ENCODE peak calls at places on chromosome 19, in nine cellular contexts. One of them, this sample, is unnamed.

GRCh38 chr19:49020342-49020741 is 3.5 kb upstream of the LHB start:
- DNase-seq in tibial nerve: no peak
- DNase-seq in SK-N-SH: no peak
- DNase-seq in foreskin fibroblast: no peak
- DNase-seq in K562: no peak
- DNase-seq in heart right ventricle: no peak
- DNase-seq in tibial artery: no peak
- DNase-seq in psoas muscle: no peak
- DNase-seq in fibroblast of pulmonary artery: no peak
- DNase-seq in this sample: no peak

GRCh38 chr19:15893498-15893897 is 4.4 kb downstream of the CYP4F2 start:
- DNase-seq in fibroblast of pulmonary artery: no peak
- DNase-seq in tibial artery: no peak
- DNase-seq in psoas muscle: no peak
- DNase-seq in tibial nerve: no peak
- DNase-seq in SK-N-SH: no peak
- DNase-seq in K562: no peak
- DNase-seq in heart right ventricle: no peak
- DNase-seq in foreskin fibroblast: no peak
- DNase-seq in this sample: no peak

GRCh38 chr19:39679791-39680168 is 24.1 kb downstream of the LGALS16 start:
- DNase-seq in SK-N-SH: no peak
- DNase-seq in fibroblast of pulmonary artery: no peak
- DNase-seq in tibial nerve: no peak
- DNase-seq in psoas muscle: no peak
- DNase-seq in foreskin fibroblast: no peak
- DNase-seq in tibial artery: no peak
- DNase-seq in heart right ventricle: no peak
- DNase-seq in K562: no peak
- DNase-seq in this sample: no peak

GRCh38 chr19:32519023-32519422 is 62.0 kb upstream of the PDCD5 start:
- DNase-seq in SK-N-SH: no peak
- DNase-seq in fibroblast of pulmonary artery: peak
- DNase-seq in K562: no peak
- DNase-seq in tibial artery: no peak
- DNase-seq in tibial nerve: no peak
- DNase-seq in heart right ventricle: no peak
- DNase-seq in foreskin fibroblast: peak
- DNase-seq in psoas muscle: no peak
- DNase-seq in this sample: no peak

GRCh38 chr19:6402058-6402457 is 9.1 kb upstream of the GTF2F1 start:
- DNase-seq in tibial artery: no peak
- DNase-seq in tibial nerve: no peak
- DNase-seq in foreskin fibroblast: no peak
- DNase-seq in SK-N-SH: no peak
- DNase-seq in K562: no peak
- DNase-seq in fibroblast of pulmonary artery: no peak
- DNase-seq in heart right ventricle: no peak
- DNase-seq in psoas muscle: no peak
- DNase-seq in this sample: no peak

GRCh38 chr19:50173144-50173543 is 10.1 kb upstream of the IZUMO2 start:
- DNase-seq in fibroblast of pulmonary artery: no peak
- DNase-seq in psoas muscle: no peak
- DNase-seq in heart right ventricle: no peak
- DNase-seq in foreskin fibroblast: no peak
- DNase-seq in SK-N-SH: no peak
- DNase-seq in tibial nerve: no peak
- DNase-seq in tibial artery: no peak
- DNase-seq in K562: no peak
- DNase-seq in this sample: no peak

GRCh38 chr19:47110521-47111080 is 3.0 kb downstream of the ZC3H4 start:
- DNase-seq in K562: peak
- DNase-seq in psoas muscle: no peak
- DNase-seq in foreskin fibroblast: no peak
- DNase-seq in SK-N-SH: no peak
- DNase-seq in tibial nerve: no peak
- DNase-seq in tibial artery: no peak
- DNase-seq in fibroblast of pulmonary artery: no peak
- DNase-seq in heart right ventricle: no peak
- DNase-seq in this sample: no peak

GRCh38 chr19:33458807-33459206 is 62.8 kb downstream of the PEPD start:
- DNase-seq in tibial nerve: no peak
- DNase-seq in psoas muscle: no peak
- DNase-seq in foreskin fibroblast: no peak
- DNase-seq in K562: no peak
- DNase-seq in fibroblast of pulmonary artery: no peak
- DNase-seq in heart right ventricle: no peak
- DNase-seq in tibial artery: peak
- DNase-seq in SK-N-SH: no peak
- DNase-seq in this sample: no peak

GRCh38 chr19:4647676-4648644 is 8.6 kb downstream of the TNFAIP8L1 start:
- DNase-seq in SK-N-SH: no peak
- DNase-seq in psoas muscle: peak
- DNase-seq in fibroblast of pulmonary artery: peak
- DNase-seq in tibial nerve: peak
- DNase-seq in K562: no peak
- DNase-seq in foreskin fibroblast: no peak
- DNase-seq in heart right ventricle: peak
- DNase-seq in tibial artery: no peak
- DNase-seq in this sample: no peak

GRCh38 chr19:35845215-35846037 is 6.9 kb downstream of the NPHS1 start:
- DNase-seq in heart right ventricle: no peak
- DNase-seq in K562: peak
- DNase-seq in SK-N-SH: peak
- DNase-seq in fibroblast of pulmonary artery: no peak
- DNase-seq in tibial artery: no peak
- DNase-seq in tibial nerve: no peak
- DNase-seq in foreskin fibroblast: peak
- DNase-seq in psoas muscle: peak
- DNase-seq in this sample: peak

DNA sequence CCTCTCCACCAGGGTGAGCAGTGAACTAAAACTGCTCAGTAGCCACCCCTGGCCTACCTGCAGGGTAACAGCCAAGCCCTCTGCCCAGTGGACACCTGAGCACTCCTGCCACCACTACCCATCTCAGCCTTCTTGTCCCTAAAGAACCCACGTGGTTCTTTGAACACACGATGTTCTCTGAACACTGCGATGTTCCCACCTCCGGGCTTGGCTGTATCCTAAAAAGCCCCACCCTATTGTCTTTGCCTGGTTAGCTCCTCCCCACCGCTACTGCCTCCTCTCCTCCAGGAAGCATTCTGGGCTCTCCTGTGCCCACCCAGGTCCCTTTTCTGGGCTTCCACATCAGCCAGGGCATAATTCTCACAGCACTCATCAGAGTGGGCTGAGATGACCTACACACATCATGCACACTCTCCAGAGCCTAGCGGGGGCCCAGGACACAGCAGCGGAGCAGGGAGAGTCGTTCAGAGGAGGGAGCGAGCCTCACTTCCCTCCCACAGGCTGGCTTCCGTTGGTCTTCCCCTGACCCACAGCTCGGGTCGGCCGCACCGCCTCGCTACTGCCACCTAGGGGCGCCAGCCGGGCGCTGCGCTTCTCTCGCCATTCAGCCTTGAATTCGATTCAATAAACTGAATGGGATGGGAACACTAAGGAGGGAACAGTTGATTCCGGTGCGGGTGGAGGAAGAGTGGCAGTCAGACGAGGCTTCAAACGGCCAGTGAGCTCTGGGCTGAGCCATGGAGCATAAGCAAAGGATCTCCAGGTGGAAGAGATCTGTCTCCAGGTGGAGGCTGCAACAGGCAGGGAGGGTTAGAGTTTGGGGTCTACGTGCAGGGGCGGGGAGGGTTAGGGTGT is 3.2 kb downstream of the ELAVL1 start:
- DNase-seq in SK-N-SH: peak
- DNase-seq in tibial nerve: peak
- DNase-seq in heart right ventricle: peak
- DNase-seq in foreskin fibroblast: peak
- DNase-seq in K562: peak
- DNase-seq in psoas muscle: peak
- DNase-seq in fibroblast of pulmonary artery: peak
- DNase-seq in tibial artery: peak
- DNase-seq in this sample: peak
- H3K4me3 ChIP-seq in SK-N-SH: peak
- H3K4me3 ChIP-seq in tibial nerve: peak
- H3K4me3 ChIP-seq in heart right ventricle: peak
- H3K4me3 ChIP-seq in foreskin fibroblast: peak
- H3K4me3 ChIP-seq in K562: peak
- H3K4me3 ChIP-seq in psoas muscle: peak
- H3K4me3 ChIP-seq in fibroblast of pulmonary artery: peak
- H3K4me3 ChIP-seq in tibial artery: peak
- H3K4me3 ChIP-seq in this sample: no peak

GRCh38 chr19:3320853-3321252 is 45.5 kb upstream of the NFIC start:
- DNase-seq in tibial artery: no peak
- DNase-seq in tibial nerve: no peak
- DNase-seq in fibroblast of pulmonary artery: no peak
- DNase-seq in heart right ventricle: no peak
- DNase-seq in SK-N-SH: no peak
- DNase-seq in foreskin fibroblast: no peak
- DNase-seq in K562: peak
- DNase-seq in psoas muscle: no peak
- DNase-seq in this sample: no peak

GRCh38 chr19:3322199-3322978 is 44.0 kb upstream of the NFIC start:
- DNase-seq in heart right ventricle: no peak
- DNase-seq in psoas muscle: no peak
- DNase-seq in fibroblast of pulmonary artery: no peak
- DNase-seq in SK-N-SH: no peak
- DNase-seq in foreskin fibroblast: no peak
- DNase-seq in tibial nerve: no peak
- DNase-seq in tibial artery: no peak
- DNase-seq in K562: no peak
- DNase-seq in this sample: no peak

GRCh38 chr19:3320354-3320670 is 46.1 kb upstream of the NFIC start:
- DNase-seq in fibroblast of pulmonary artery: no peak
- DNase-seq in tibial nerve: no peak
- DNase-seq in psoas muscle: no peak
- DNase-seq in tibial artery: no peak
- DNase-seq in K562: peak
- DNase-seq in SK-N-SH: peak
- DNase-seq in heart right ventricle: no peak
- DNase-seq in foreskin fibroblast: no peak
- DNase-seq in this sample: no peak

GRCh38 chr19:3321696-3322095 is 44.7 kb upstream of the NFIC start:
- DNase-seq in psoas muscle: no peak
- DNase-seq in tibial nerve: no peak
- DNase-seq in foreskin fibroblast: no peak
- DNase-seq in SK-N-SH: no peak
- DNase-seq in fibroblast of pulmonary artery: no peak
- DNase-seq in K562: peak
- DNase-seq in tibial artery: no peak
- DNase-seq in heart right ventricle: no peak
- DNase-seq in this sample: no peak

DNA sequence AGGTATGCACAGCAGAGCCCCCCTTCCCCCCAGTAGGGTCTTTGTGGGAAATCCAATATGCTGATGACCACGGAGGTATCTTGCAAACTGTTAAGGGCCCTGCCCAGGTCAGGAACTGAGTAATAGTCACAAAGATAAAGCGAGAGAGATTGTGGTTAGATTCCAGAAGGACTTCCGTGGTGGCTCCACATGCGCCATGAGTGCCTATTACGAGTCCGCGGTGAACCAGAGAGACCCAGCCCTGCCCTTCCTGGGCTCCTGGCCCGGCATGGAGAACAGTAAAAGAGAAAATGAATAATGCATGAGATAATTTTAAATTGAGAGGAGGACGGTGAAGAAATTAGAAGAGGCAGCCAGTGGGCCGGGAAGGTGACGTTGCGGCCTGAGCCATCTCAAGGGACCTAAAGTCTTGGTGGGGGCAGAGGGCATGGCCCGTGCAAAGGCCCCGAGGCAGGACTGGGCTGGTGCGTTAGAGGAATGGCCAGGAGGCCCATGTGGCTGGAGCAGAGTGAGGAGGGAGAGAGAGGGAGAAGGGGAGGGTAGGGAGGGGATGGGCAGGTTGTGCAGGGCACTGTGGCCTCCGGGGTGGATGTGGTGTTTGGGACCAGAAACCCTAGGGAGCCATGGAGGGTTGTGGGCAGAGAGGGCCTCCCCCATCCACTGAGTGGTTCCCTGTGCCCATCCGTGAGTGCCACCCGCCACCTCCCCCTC is 46.6 kb upstream of the NFIC start:
- DNase-seq in foreskin fibroblast: peak
- DNase-seq in psoas muscle: no peak
- DNase-seq in SK-N-SH: peak
- DNase-seq in heart right ventricle: no peak
- DNase-seq in fibroblast of pulmonary artery: no peak
- DNase-seq in K562: no peak
- DNase-seq in tibial artery: no peak
- DNase-seq in tibial nerve: no peak
- DNase-seq in this sample: no peak
- TF ChIP-seq CTCF in foreskin fibroblast: no peak
- TF ChIP-seq CTCF in psoas muscle: no peak
- TF ChIP-seq CTCF in SK-N-SH: no peak
- TF ChIP-seq CTCF in heart right ventricle: no peak
- TF ChIP-seq CTCF in fibroblast of pulmonary artery: no peak
- TF ChIP-seq CTCF in K562: no peak
- TF ChIP-seq CTCF in tibial artery: no peak
- TF ChIP-seq CTCF in tibial nerve: no peak
- TF ChIP-seq CTCF in this sample: no peak

DNA sequence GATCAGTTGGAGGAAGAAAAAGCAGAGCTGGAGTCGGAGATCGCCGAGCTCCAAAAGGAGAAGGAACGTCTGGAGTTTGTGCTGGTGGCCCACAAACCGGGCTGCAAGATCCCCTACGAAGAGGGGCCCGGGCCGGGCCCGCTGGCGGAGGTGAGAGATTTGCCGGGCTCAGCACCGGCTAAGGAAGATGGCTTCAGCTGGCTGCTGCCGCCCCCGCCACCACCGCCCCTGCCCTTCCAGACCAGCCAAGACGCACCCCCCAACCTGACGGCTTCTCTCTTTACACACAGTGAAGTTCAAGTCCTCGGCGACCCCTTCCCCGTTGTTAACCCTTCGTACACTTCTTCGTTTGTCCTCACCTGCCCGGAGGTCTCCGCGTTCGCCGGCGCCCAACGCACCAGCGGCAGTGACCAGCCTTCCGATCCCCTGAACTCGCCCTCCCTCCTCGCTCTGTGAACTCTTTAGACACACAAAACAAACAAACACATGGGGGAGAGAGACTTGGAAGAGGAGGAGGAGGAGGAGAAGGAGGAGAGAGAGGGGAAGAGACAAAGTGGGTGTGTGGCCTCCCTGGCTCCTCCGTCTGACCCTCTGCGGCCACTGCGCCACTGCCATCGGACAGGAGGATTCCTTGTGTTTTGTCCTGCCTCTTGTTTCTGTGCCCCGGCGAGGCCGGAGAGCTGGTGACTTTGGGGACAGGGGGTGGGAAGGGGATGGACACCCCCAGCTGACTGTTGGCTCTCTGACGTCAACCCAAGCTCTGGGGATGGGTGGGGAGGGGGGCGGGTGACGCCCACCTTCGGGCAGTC is 5.0 kb downstream of the FOSB start:
- DNase-seq in heart right ventricle: no peak
- DNase-seq in tibial artery: no peak
- DNase-seq in fibroblast of pulmonary artery: peak
- DNase-seq in psoas muscle: no peak
- DNase-seq in K562: no peak
- DNase-seq in tibial nerve: no peak
- DNase-seq in foreskin fibroblast: peak
- DNase-seq in SK-N-SH: no peak
- DNase-seq in this sample: no peak
- H3K4me3 ChIP-seq in heart right ventricle: peak
- H3K4me3 ChIP-seq in tibial artery: no peak
- H3K4me3 ChIP-seq in fibroblast of pulmonary artery: no peak
- H3K4me3 ChIP-seq in psoas muscle: peak
- H3K4me3 ChIP-seq in K562: no peak
- H3K4me3 ChIP-seq in tibial nerve: no peak
- H3K4me3 ChIP-seq in foreskin fibroblast: peak
- H3K4me3 ChIP-seq in SK-N-SH: no peak
- H3K4me3 ChIP-seq in this sample: no peak

GRCh38 chr19:2543463-2544442 is 67.8 kb downstream of the GADD45B start:
- DNase-seq in fibroblast of pulmonary artery: peak
- DNase-seq in tibial artery: peak
- DNase-seq in tibial nerve: peak
- DNase-seq in SK-N-SH: peak
- DNase-seq in foreskin fibroblast: peak
- DNase-seq in K562: peak
- DNase-seq in psoas muscle: peak
- DNase-seq in heart right ventricle: peak
- DNase-seq in this sample: peak
- TF ChIP-seq CTCF in fibroblast of pulmonary artery: peak
- TF ChIP-seq CTCF in tibial artery: peak
- TF ChIP-seq CTCF in tibial nerve: no peak
- TF ChIP-seq CTCF in SK-N-SH: peak
- TF ChIP-seq CTCF in foreskin fibroblast: peak
- TF ChIP-seq CTCF in K562: peak
- TF ChIP-seq CTCF in psoas muscle: peak
- TF ChIP-seq CTCF in heart right ventricle: peak
- TF ChIP-seq CTCF in this sample: peak

This sample was measured in bronchial epithelial cell.